ENCODE peak calls at places on chromosome 16, in seven cellular contexts. U, X, S, V, Z, K and Y are unnamed samples.
A peak's percentile ranks its signal among the peaks of the same experiment; 100 is the strongest.

GRCh38 chr16:83402969-83403368 is 404.8 kb upstream of the HSBP1 start:
- DNase-seq in U (peak; percentile 60), X (no peak), S (no peak), V (no peak), Z (peak; percentile 73), K (no peak), Y (no peak)

GRCh38 chr16:19712418-19713058 is 5.5 kb downstream of the KNOP1 start:
- DNase-seq in U (no peak), X (no peak), S (no peak), V (no peak), Z (no peak), K (no peak), Y (no peak)

GRCh38 chr16:85276741-85277140 is 164.5 kb upstream of the CIBAR2 start:
- DNase-seq in U (no peak), X (no peak), S (no peak), V (no peak), Z (no peak), K (no peak), Y (no peak)

GRCh38 chr16:23156110-23156509 is 6.9 kb upstream of the USP31 start:
- DNase-seq in U (no peak), X (no peak), S (no peak), V (no peak), Z (no peak), K (no peak), Y (peak; percentile 15)

GRCh38 chr16:24257965-24258364 is 1.8 kb downstream of the CACNG3 start:
- DNase-seq in U (no peak), X (no peak), S (no peak), V (no peak), Z (peak; percentile 2), K (no peak), Y (no peak)

GRCh38 chr16:46638947-46639925 is 18.1 kb upstream of the SHCBP1 start:
- DNase-seq in U (peak; percentile 22), X (no peak), S (no peak), V (no peak), Z (peak; percentile 75), K (no peak), Y (no peak)

GRCh38 chr16:85132456-85133289 is 20.4 kb upstream of the CIBAR2 start:
- DNase-seq in U (no peak), X (no peak), S (no peak), V (no peak), Z (peak; percentile 56), K (no peak), Y (no peak)

GRCh38 chr16:72990003-72990521 is 57.9 kb downstream of the ZFHX3 start:
- DNase-seq in U (peak; percentile 36), X (peak; percentile 60), S (peak; percentile 51), V (peak; percentile 33), Z (peak; percentile 86), K (peak; percentile 31), Y (peak; percentile 73)

GRCh38 chr16:50467943-50468748 is 80.0 kb upstream of the NKD1 start:
- DNase-seq in U (no peak), X (peak; percentile 11), S (no peak), V (no peak), Z (peak; percentile 24), K (no peak), Y (no peak)

GRCh38 chr16:88926374-88926990 is 50.5 kb downstream of the CBFA2T3 start:
- DNase-seq in U (peak; percentile 14), X (no peak), S (no peak), V (no peak), Z (peak; percentile 24), K (peak; percentile 78), Y (no peak)

GRCh38 chr16:68475071-68475470 is 26.8 kb upstream of the SMPD3 start:
- DNase-seq in U (no peak), X (no peak), S (no peak), V (no peak), Z (no peak), K (no peak), Y (no peak)

GRCh38 chr16:22092143-22092933 is at the start of gene VWA3A:
- DNase-seq in U (peak; percentile 75), X (peak; percentile 15), S (no peak), V (no peak), Z (peak; percentile 46), K (no peak), Y (no peak)

GRCh38 chr16:87692756-87693155 is 73.0 kb downstream of the KLHDC4 start:
- DNase-seq in U (no peak), X (no peak), S (no peak), V (no peak), Z (no peak), K (no peak), Y (no peak)

GRCh38 chr16:87921236-87921773 is 15.0 kb downstream of the CA5A start:
- DNase-seq in U (no peak), X (peak; percentile 92), S (no peak), V (no peak), Z (no peak), K (peak; percentile 15), Y (no peak)

GRCh38 chr16:86637744-86638143 is 59.4 kb downstream of the FOXL1 start:
- DNase-seq in U (no peak), X (no peak), S (no peak), V (no peak), Z (no peak), K (no peak), Y (no peak)

GRCh38 chr16:54526087-54526486 is 239.5 kb upstream of the IRX3 start:
- DNase-seq in U (no peak), X (no peak), S (no peak), V (no peak), Z (no peak), K (no peak), Y (no peak)

DNA sequence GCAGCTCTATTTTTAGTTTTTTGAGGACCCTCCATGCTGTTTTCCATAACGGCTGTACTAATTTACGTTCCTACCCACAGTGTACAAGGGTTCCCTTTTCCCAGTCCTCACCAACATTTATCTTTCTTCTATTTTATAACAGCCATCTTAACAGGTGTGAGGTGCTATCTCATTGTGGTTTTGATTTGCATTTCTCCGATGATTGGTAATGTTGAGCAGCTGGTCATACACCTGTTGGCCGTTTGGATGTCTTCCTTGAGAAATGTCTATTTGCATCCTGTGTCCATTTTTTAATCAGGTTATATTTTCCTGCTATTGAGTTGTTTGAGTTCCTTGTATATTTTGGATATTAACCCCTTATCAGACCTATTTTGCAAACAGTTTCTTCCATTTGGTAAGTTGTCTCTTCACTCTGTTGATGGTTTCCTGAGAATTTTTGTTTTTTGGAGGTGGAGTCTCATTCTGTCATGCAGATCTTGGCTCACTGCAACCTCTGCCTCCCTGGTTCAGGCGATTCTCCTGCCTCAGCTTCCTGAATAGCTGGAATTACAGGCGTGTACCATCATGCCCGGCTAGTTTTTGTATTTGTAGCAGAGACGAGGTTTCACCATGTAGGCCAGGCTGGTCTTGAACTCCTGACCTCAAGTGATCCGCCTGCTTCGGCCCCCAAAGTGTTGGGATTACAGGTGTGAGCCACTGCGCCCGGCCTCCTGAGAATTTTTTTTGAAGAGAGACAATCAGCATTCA is 279.6 kb downstream of the SNX29 start:
- DNase-seq in U (no peak), X (no peak), S (no peak), V (no peak), Z (no peak), K (no peak), Y (no peak)
- H3K4me1 ChIP-seq in U (peaks cover 24% of the 10 kb centered on the region), X (no peaks in the 10 kb centered on the region), S (peaks cover 4% of the 10 kb centered on the region), V (no peaks in the 10 kb centered on the region), Z (no peaks in the 10 kb centered on the region), K (peaks cover 6% of the 10 kb centered on the region), Y (no peaks in the 10 kb centered on the region)

GRCh38 chr16:81492965-81493754 is 48.6 kb downstream of the CMIP start:
- DNase-seq in U (no peak), X (no peak), S (no peak), V (no peak), Z (no peak), K (peak; percentile 16), Y (no peak)

GRCh38 chr16:81492307-81492706 is 47.7 kb downstream of the CMIP start:
- DNase-seq in U (no peak), X (no peak), S (no peak), V (no peak), Z (peak; percentile 80), K (no peak), Y (no peak)

GRCh38 chr16:81494434-81494806 is 49.8 kb downstream of the CMIP start:
- DNase-seq in U (no peak), X (no peak), S (no peak), V (no peak), Z (no peak), K (no peak), Y (no peak)

GRCh38 chr16:81494888-81495287 is 50.3 kb downstream of the CMIP start:
- DNase-seq in U (no peak), X (no peak), S (no peak), V (no peak), Z (no peak), K (no peak), Y (no peak)

DNA sequence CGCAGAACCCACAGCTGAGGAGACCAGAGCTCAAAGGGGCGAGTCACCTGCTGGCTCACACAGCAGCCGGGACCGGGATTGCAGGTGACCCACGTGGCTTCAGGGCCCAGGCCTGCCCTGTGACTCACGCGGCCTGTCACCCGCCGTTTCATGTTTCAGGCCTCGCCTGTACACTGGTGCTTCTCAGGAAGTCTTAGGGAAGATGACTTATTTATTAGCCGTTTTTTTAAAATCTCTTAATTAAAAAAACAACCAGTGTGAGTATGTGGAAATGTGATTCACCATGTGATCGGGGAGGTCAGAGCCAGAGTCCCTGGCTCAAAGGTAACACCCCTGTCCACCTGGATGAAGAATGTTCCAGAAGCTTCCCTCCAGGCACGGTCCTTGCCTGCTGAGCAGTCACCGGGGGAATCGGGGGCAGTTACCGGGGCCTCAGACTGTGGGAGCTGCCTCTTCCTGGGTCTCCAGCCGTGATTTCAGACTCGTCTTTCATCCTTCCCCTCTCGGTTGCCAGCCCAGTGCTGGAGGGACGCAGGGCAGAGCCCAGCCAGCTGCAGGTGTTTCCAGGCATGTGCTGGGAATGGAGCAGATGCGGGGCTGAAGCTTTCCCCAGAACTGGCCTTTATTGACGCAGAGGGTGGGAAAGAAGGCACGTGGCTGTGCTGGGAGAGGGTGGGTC is 49.3 kb downstream of the CMIP start:
- DNase-seq in U (peak; percentile 79), X (peak; percentile 94), S (no peak), V (no peak), Z (peak; percentile 93), K (peak; percentile 83), Y (peak; percentile 72)
- H3K4me1 ChIP-seq in U (peaks cover 25% of the 10 kb centered on the region), X (peaks cover 71% of the 10 kb centered on the region), S (peaks cover 40% of the 10 kb centered on the region), V (peaks cover 76% of the 10 kb centered on the region), Z (peaks cover 39% of the 10 kb centered on the region), K (peaks cover 79% of the 10 kb centered on the region), Y (peaks cover 17% of the 10 kb centered on the region)

GRCh38 chr16:1154887-1155331 is 2.0 kb downstream of the CACNA1H start:
- DNase-seq in U (no peak), X (no peak), S (no peak), V (no peak), Z (no peak), K (no peak), Y (no peak)
- H3K4me1 ChIP-seq in U (peaks cover 31% of the 10 kb centered on the region), X (peaks cover 32% of the 10 kb centered on the region), S (peaks cover 16% of the 10 kb centered on the region), V (peaks cover 9% of the 10 kb centered on the region), Z (no peaks in the 10 kb centered on the region), K (peaks cover 25% of the 10 kb centered on the region), Y (no peaks in the 10 kb centered on the region)

GRCh38 chr16:21081329-21081728 is 69.3 kb downstream of the DNAH3 start:
- DNase-seq in U (no peak), X (no peak), S (no peak), V (no peak), Z (no peak), K (no peak), Y (no peak)

GRCh38 chr16:21088143-21088542 is 62.5 kb downstream of the DNAH3 start:
- DNase-seq in U (no peak), X (no peak), S (no peak), V (no peak), Z (no peak), K (no peak), Y (no peak)

GRCh38 chr16:21084631-21085235 is 65.9 kb downstream of the DNAH3 start:
- DNase-seq in U (no peak), X (no peak), S (no peak), V (no peak), Z (no peak), K (no peak), Y (no peak)

GRCh38 chr16:21088646-21089538 is 61.8 kb downstream of the DNAH3 start:
- DNase-seq in U (peak; percentile 16), X (no peak), S (no peak), V (no peak), Z (peak; percentile 86), K (no peak), Y (no peak)

GRCh38 chr16:21083729-21084268 is 66.8 kb downstream of the DNAH3 start:
- DNase-seq in U (peak; percentile 55), X (peak; percentile 62), S (peak; percentile 69), V (peak; percentile 67), Z (peak; percentile 78), K (peak; percentile 44), Y (peak; percentile 54)
- H3K4me1 ChIP-seq in U (no peaks in the 10 kb centered on the region), X (no peaks in the 10 kb centered on the region), S (no peaks in the 10 kb centered on the region), V (peaks cover 4% of the 10 kb centered on the region), Z (no peaks in the 10 kb centered on the region), K (no peaks in the 10 kb centered on the region), Y (no peaks in the 10 kb centered on the region)